ENCODE peak calls at places on chromosome 9, in eight cellular contexts. I is astrocyte of the cerebellum, D is H9, H is fibroblast of villous mesenchyme, T is prostate gland, F is coronary artery, N is left ventricle myocardium inferior, O is heart left ventricle. P is an unnamed sample.

GRCh38 chr9:36970007-36970888 is 63.8 kb downstream of the PAX5 start:
- DNase-seq in I (no peak), D (no peak), N (no peak), T (no peak), O (no peak), H (peak; percentile 8), F (no peak), P (no peak)

GRCh38 chr9:134915046-134915930 is 2.4 kb downstream of the FCN1 start:
- DNase-seq in H (no peak), I (no peak), O (no peak), T (no peak), N (no peak), F (peak; percentile 57), D (no peak), P (no peak)

GRCh38 chr9:33988219-33988890 is 60.3 kb downstream of the UBAP2 start:
- DNase-seq in D (no peak), T (no peak), O (no peak), N (no peak), I (no peak), H (peak; percentile 11), F (no peak), P (no peak)

GRCh38 chr9:109857337-109857736 is 77.3 kb downstream of the PALM2AKAP2 start:
- DNase-seq in H (no peak), O (no peak), I (peak; percentile 9), D (no peak), F (no peak), N (no peak), T (no peak), P (no peak)

GRCh38 chr9:116693233-116693731 is 6.2 kb downstream of the TRIM32 start:
- DNase-seq in T (no peak), D (no peak), O (no peak), I (no peak), F (no peak), H (no peak), N (no peak), P (no peak)

GRCh38 chr9:108039491-108039890 is 549.9 kb upstream of the KLF4 start:
- DNase-seq in N (no peak), F (no peak), O (no peak), H (no peak), I (no peak), T (no peak), D (no peak), P (no peak)

GRCh38 chr9:132892383-132892782 is 13.7 kb downstream of the SPACA9 start:
- DNase-seq in H (no peak), I (no peak), N (no peak), O (no peak), T (no peak), D (no peak), F (peak; percentile 57), P (no peak)

GRCh38 chr9:92245005-92245797 is 48.3 kb downstream of the IARS1 start:
- DNase-seq in D (no peak), T (no peak), O (no peak), N (no peak), F (no peak), I (peak; percentile 12), H (peak; percentile 73), P (no peak)

GRCh38 chr9:95350266-95350665 is 32.8 kb upstream of the FANCC start:
- DNase-seq in I (no peak), N (no peak), D (no peak), F (no peak), O (no peak), H (no peak), T (no peak), P (no peak)

GRCh38 chr9:95351051-95351450 is 33.5 kb upstream of the FANCC start:
- DNase-seq in N (no peak), D (no peak), H (no peak), I (no peak), F (no peak), T (no peak), O (no peak), P (no peak)

GRCh38 chr9:95344735-95345134 is 27.2 kb upstream of the FANCC start:
- DNase-seq in D (no peak), N (no peak), H (no peak), I (no peak), O (no peak), F (no peak), T (no peak), P (no peak)

GRCh38 chr9:95346021-95346420 is 28.5 kb upstream of the FANCC start:
- DNase-seq in H (no peak), T (no peak), F (no peak), D (no peak), O (no peak), N (no peak), I (no peak), P (no peak)

GRCh38 chr9:95349109-95350038 is 31.9 kb upstream of the FANCC start:
- DNase-seq in F (no peak), N (no peak), H (no peak), I (no peak), O (no peak), D (peak; percentile 62), T (no peak), P (no peak)
- TF ChIP-seq CTCF in F (no peak), N (no peak), H (no peak), I (no peak), O (no peak), D (no peak), T (no peak), P (no peak)

GRCh38 chr9:23702311-23702922 is 123.6 kb downstream of the ELAVL2 start:
- DNase-seq in D (no peak), T (no peak), N (no peak), I (no peak), F (no peak), O (no peak), H (no peak), P (no peak)
- TF ChIP-seq CTCF in D (peak; percentile 24), T (peak; percentile 36), N (no peak), I (no peak), F (no peak), O (no peak), H (no peak), P (no peak)

GRCh38 chr9:2837915-2838314 is 6.0 kb downstream of the PUM3 start:
- DNase-seq in H (peak; percentile 57), N (no peak), I (no peak), T (no peak), D (no peak), O (no peak), F (no peak), P (no peak)
- TF ChIP-seq CTCF in H (no peak), N (peak; percentile 61), I (no peak), T (peak; percentile 35), D (no peak), O (peak; percentile 52), F (no peak), P (peak; percentile 44)

DNA sequence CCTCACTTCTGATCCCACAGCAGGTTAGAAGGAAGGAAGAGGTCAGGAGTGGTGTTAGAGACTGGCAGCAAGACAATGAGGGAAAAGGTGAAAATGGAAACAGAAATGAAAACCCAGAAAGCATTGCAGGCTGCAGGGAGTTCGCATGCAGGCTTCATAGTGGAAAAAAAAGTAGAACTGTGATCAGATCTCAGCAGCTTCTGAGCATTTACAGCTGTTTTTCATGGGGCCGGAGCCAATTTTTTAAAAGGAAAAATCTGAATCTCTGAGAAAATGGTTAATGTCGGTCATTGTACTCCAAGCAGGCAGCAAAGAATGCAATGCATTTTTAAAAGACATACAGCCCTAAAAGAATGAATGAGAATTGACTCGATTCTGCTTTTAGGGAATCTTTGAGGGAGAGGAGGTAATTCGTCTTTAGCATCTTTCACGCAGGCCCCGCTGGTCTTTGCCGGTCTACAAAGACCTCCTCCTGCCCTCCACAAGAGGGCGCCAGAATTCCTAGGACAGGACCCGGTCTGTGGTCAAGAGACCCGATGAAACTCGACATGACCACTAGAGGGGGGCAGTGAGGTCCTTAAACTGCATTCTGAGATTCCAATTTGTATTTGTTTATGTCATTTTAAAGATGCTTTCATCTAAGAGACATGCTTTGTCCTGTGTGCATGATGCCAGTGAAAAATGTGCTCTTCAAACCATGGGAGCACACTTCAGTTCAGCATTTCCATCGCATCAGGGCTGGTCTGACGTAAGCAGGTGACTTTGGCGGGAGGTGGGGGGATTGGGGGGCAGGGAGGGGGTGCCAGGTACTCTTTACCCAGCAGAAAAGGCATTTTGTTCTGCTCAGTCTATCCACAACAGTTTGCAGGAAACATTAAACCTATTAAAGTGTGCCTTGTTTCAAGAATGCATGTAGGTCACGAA is 43.7 kb upstream of the TMEM252 start:
- DNase-seq in H (peak; percentile 88), F (peak; percentile 85), T (peak; percentile 85), N (peak; percentile 75), O (peak; percentile 82), I (peak; percentile 58), D (peak; percentile 84), P (peak; percentile 89)
- TF ChIP-seq CTCF in H (peak; percentile 100), F (peak; percentile 97), T (peak; percentile 98), N (peak; percentile 99), O (peak; percentile 99), I (peak; percentile 97), D (peak; percentile 99), P (peak; percentile 99)

GRCh38 chr9:100220936-100221335 is 121.9 kb downstream of the INVS start:
- DNase-seq in D (no peak), N (no peak), F (no peak), I (no peak), H (no peak), T (no peak), O (no peak), P (no peak)

GRCh38 chr9:100219347-100219746 is 120.3 kb downstream of the INVS start:
- DNase-seq in I (no peak), D (no peak), N (no peak), H (no peak), F (no peak), O (no peak), T (no peak), P (no peak)

GRCh38 chr9:100221538-100221937 is 122.5 kb downstream of the INVS start:
- DNase-seq in I (peak; percentile 24), H (no peak), O (no peak), F (no peak), T (no peak), D (no peak), N (no peak), P (no peak)

GRCh38 chr9:100227636-100228035 is 125.1 kb downstream of the TEX10 start:
- DNase-seq in T (no peak), I (no peak), H (no peak), O (no peak), D (no peak), F (no peak), N (no peak), P (no peak)

GRCh38 chr9:100222674-100223073 is 123.6 kb downstream of the INVS start:
- DNase-seq in T (no peak), O (no peak), I (peak; percentile 29), F (no peak), H (peak; percentile 48), D (no peak), N (no peak), P (no peak)
- TF ChIP-seq CTCF in T (no peak), O (peak; percentile 56), I (peak; percentile 43), F (peak; percentile 19), H (peak; percentile 48), D (peak; percentile 60), N (peak; percentile 50), P (peak; percentile 60)